ENCODE peak calls at places on chromosomes 11 and 22, in four cellular contexts. Q is activated T-helper 1 cell treated with anti-CD3 and anti-CD28 coated beads, Interleukin-2, amount 50 U/mL, for 16 hours; U is neural crest cell; J is HFF-Myc. Z is an unnamed sample.

GRCh38 chr11:33701831-33702230 is 1.2 kb upstream of the C11orf91 start:
- DNase-seq in U (no peak), J (no peak), Q (no peak), Z (no peak)

GRCh38 chr22:37501610-37502341 is 15.6 kb upstream of the MFNG start:
- DNase-seq in U (no peak), Q (no peak), J (no peak), Z (peak)

GRCh38 chr11:986270-986951 is 50.1 kb downstream of the MUC6 start:
- DNase-seq in J (no peak), Q (no peak), U (no peak), Z (no peak)

GRCh38 chr11:86737752-86738151 is 62.6 kb upstream of the PRSS23 start:
- DNase-seq in U (no peak), J (no peak), Q (no peak), Z (no peak)

GRCh38 chr11:17748761-17749721 is 14.5 kb downstream of the KCNC1 start:
- DNase-seq in Q (no peak), U (no peak), J (no peak), Z (no peak)

GRCh38 chr11:95257596-95257995 is 26.6 kb upstream of the SESN3 start:
- DNase-seq in U (no peak), J (no peak), Q (no peak), Z (no peak)

GRCh38 chr11:41789376-41789775 is 329.9 kb upstream of the LRRC4C start:
- DNase-seq in Q (no peak), U (no peak), J (no peak), Z (no peak)

GRCh38 chr22:40328551-40328950 is 17.7 kb upstream of the ADSL start:
- DNase-seq in U (no peak), Q (no peak), J (no peak), Z (no peak)

GRCh38 chr11:898540-899190 is 11.9 kb downstream of the CHID1 start:
- DNase-seq in Q (no peak), U (no peak), J (no peak), Z (no peak)

GRCh38 chr11:27553186-27553585 is 46.6 kb upstream of the LIN7C start:
- DNase-seq in U (no peak), Q (no peak), J (no peak), Z (no peak)

GRCh38 chr11:74988541-74989268 is at the start of gene NEU3:
- DNase-seq in Q (peak), U (peak), J (peak), Z (peak)

GRCh38 chr11:14713518-14714244 is 70.1 kb downstream of the PDE3B start:
- DNase-seq in J (peak), U (no peak), Q (no peak), Z (no peak)

Z was measured in colonic mucosa.